ENCODE peak calls at places on chromosomes 4 and X, in four cellular contexts. Y, X, B and A are unnamed samples. For H3K9me3, the result is how much of the 10 kb centered on the place peaks cover.

GRCh38 chr4:14967982-14968381 is 34.3 kb upstream of the CPEB2 start:
- DNase-seq in X (no peak), Y (no peak), B (no peak), A (no peak)

GRCh38 chrX:12113321-12113720 is 25.0 kb upstream of the FRMPD4 start:
- DNase-seq in B (no peak), Y (no peak), X (no peak), A (no peak)

GRCh38 chrX:101931104-101931493 is 728 bp downstream of the ZMAT1 start:
- DNase-seq in Y (no peak), X (no peak), B (no peak), A (no peak)

GRCh38 chr4:109433281-109434006 is at the start of gene SEC24B:
- DNase-seq in X (peak), B (peak), Y (peak), A (no peak)

GRCh38 chrX:49999048-49999447 is 76.7 kb downstream of the CLCN5 start:
- DNase-seq in B (no peak), X (no peak), Y (no peak), A (no peak)

GRCh38 chr4:142312391-142312790 is 533.7 kb downstream of the INPP4B start:
- DNase-seq in Y (no peak), X (no peak), B (no peak), A (no peak)

GRCh38 chr4:107247738-107248137 is 211.6 kb upstream of the DKK2 start:
- DNase-seq in X (no peak), Y (no peak), B (peak), A (no peak)

GRCh38 chr4:177123811-177124210 is 185.9 kb upstream of the NEIL3 start:
- DNase-seq in Y (no peak), B (no peak), X (no peak), A (no peak)

GRCh38 chrX:10755477-10756334 is 135.3 kb upstream of the MID1 start:
- DNase-seq in B (no peak), X (no peak), Y (no peak), A (no peak)

GRCh38 chr4:80189956-80190671 is 7.2 kb upstream of the PRDM8 start:
- DNase-seq in X (no peak), B (no peak), Y (no peak), A (no peak)

GRCh38 chr4:85952518-85952917 is 407.3 kb downstream of the MAPK10 start:
- DNase-seq in X (no peak), Y (no peak), B (no peak), A (no peak)

GRCh38 chrX:107747596-107748161 is 27.9 kb downstream of the TSC22D3 start:
- DNase-seq in X (no peak), B (no peak), Y (no peak), A (no peak)

GRCh38 chr4:13933163-13933562 is 305.6 kb upstream of the BOD1L1 start:
- DNase-seq in Y (no peak), X (no peak), B (no peak), A (no peak)

GRCh38 chr4:633406-633805 is 8.0 kb downstream of the PDE6B start:
- DNase-seq in Y (no peak), X (no peak), B (peak), A (no peak)

GRCh38 chr4:633976-634598 is 8.7 kb downstream of the PDE6B start:
- DNase-seq in X (no peak), Y (no peak), B (peak), A (no peak)

GRCh38 chr4:635851-636627 is 10.7 kb downstream of the PDE6B start:
- DNase-seq in B (peak), X (no peak), Y (no peak), A (no peak)

GRCh38 chr4:632926-633325 is 7.6 kb downstream of the PDE6B start:
- DNase-seq in Y (no peak), B (peak), X (no peak), A (no peak)

DNA sequence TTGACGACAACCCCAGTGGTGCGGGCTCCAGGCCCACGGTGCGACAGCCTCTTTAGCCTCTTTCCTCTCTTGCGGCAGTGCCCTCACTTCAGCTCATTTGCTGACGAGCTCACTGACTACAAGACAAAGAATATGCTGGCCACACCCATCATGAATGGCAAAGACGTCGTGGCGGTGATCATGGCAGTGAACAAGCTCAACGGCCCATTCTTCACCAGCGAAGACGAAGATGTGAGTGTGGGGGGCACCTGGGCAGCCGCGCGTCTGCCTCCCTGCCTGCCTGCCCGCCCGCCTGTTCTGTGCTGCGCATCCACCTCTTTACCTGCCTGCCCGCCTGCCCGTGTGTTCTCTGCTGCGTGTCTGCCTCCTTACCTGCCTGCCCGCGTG is 9.2 kb downstream of the PDE6B start:
- DNase-seq in Y (no peak), B (peak), X (no peak), A (no peak)
- TF ChIP-seq POLR2AphosphoS5 in Y (no peak), B (no peak), X (no peak), A (no peak)

DNA sequence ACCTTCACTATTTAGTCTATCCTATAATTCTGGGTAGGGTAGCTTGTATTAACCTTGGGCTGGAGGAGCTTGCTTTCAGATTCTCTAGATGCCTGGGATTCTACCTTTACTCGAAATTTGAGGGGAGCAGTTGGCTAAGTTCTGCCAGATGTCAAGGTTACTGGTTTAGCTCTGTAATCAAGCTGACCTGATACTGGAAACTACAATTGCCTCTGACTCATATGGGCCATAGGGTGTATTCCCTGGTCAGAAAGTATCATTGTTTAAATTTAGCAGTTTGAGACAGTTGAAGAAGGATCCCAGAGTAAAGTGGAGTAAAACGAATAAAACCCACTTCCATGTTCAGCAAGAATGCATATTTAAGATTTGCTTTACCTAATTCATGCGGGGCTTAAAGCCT is 337.6 kb downstream of the SPIN4 start:
- DNase-seq in X (no peak), Y (no peak), B (no peak), A (no peak)
- H3K9me3 ChIP-seq in X (under half), Y (under half), B (under half), A (under half)

GRCh38 chr4:16122784-16123183 is 39.0 kb upstream of the PROM1 start:
- DNase-seq in Y (no peak), X (no peak), B (no peak), A (no peak)
- TF ChIP-seq POLR2AphosphoS5 in Y (no peak), X (no peak), B (no peak), A (no peak)

GRCh38 chrX:57451426-57452020 is 140.3 kb upstream of the ZXDB start:
- DNase-seq in X (no peak), Y (no peak), B (no peak), A (no peak)
- H3K9me3 ChIP-seq in X (under half), Y (under half), B (under half), A (under half)